ENCODE peak calls at places on chromosomes 3 and 15, in four cellular contexts. U, W, T and P are unnamed samples.

GRCh38 chr3:8767181-8767666 is 2.2 kb downstream of the OXTR start:
- DNase-seq in W (no peak), T (no peak), U (no peak), P (no peak)

GRCh38 chr3:158465074-158465473 is 105.9 kb upstream of the MLF1 start:
- DNase-seq in U (no peak), W (no peak), T (no peak), P (no peak)

GRCh38 chr3:49024449-49024848 is 2.5 kb downstream of the NDUFAF3 start:
- DNase-seq in W (no peak), U (no peak), T (no peak), P (no peak)

GRCh38 chr3:53142986-53143385 is 12.8 kb upstream of the RFT1 start:
- DNase-seq in T (no peak), U (no peak), W (no peak), P (no peak)

GRCh38 chr3:79094654-79095053 is 673.1 kb downstream of the ROBO1 start:
- DNase-seq in U (no peak), W (no peak), T (no peak), P (no peak)

GRCh38 chr3:71468311-71469130 is 115.0 kb downstream of the FOXP1 start:
- DNase-seq in T (no peak), U (no peak), W (no peak), P (no peak)

GRCh38 chr15:35252351-35252865 is 167.3 kb upstream of the NANOGP8 start:
- DNase-seq in U (peak), W (no peak), T (no peak), P (no peak)

GRCh38 chr15:62506217-62506805 is 341.2 kb upstream of the C2CD4B start:
- DNase-seq in U (no peak), T (peak), W (no peak), P (peak)

GRCh38 chr15:63491979-63492378 is 12.4 kb upstream of the USP3 start:
- DNase-seq in W (no peak), T (no peak), U (no peak), P (peak)

GRCh38 chr15:73994912-73995622 is 551 bp downstream of the PML start:
- DNase-seq in W (peak), U (peak), T (no peak), P (no peak)

GRCh38 chr3:79405183-79405582 is 362.6 kb downstream of the ROBO1 start:
- DNase-seq in T (no peak), W (no peak), U (no peak), P (no peak)

GRCh38 chr3:31354373-31354772 is 178.4 kb upstream of the STT3B start:
- DNase-seq in T (no peak), W (no peak), U (no peak), P (peak)

GRCh38 chr3:172626241-172626640 is 84.6 kb downstream of the NCEH1 start:
- DNase-seq in W (no peak), T (no peak), U (peak), P (peak)

GRCh38 chr3:20904674-20905073 is 718.7 kb upstream of the SGO1 start:
- DNase-seq in T (peak), U (no peak), W (no peak), P (no peak)

GRCh38 chr3:149356630-149357029 is 20.8 kb downstream of the TM4SF1 start:
- DNase-seq in T (no peak), W (no peak), U (no peak), P (peak)

GRCh38 chr3:155946178-155946577 is 75.7 kb downstream of the GMPS start:
- DNase-seq in W (no peak), T (no peak), U (peak), P (peak)

GRCh38 chr3:197484204-197484901 is 71.4 kb downstream of the BDH1 start:
- DNase-seq in U (no peak), T (no peak), W (no peak), P (no peak)

GRCh38 chr15:99589801-99590200 is 24.0 kb downstream of the MEF2A start:
- DNase-seq in W (no peak), T (no peak), U (no peak), P (no peak)

GRCh38 chr15:75844629-75845390 is 1.6 kb downstream of the UBE2Q2 start:
- DNase-seq in T (no peak), U (no peak), W (peak), P (no peak)

GRCh38 chr15:92974183-92974915 is 74.2 kb downstream of the CHD2 start:
- DNase-seq in T (no peak), W (no peak), U (no peak), P (no peak)

GRCh38 chr15:95669146-95669922 is 661.2 kb upstream of the NR2F2 start:
- DNase-seq in W (no peak), T (peak), U (peak), P (peak)

GRCh38 chr3:151838574-151839312 is 24.8 kb downstream of the AADAC start:
- DNase-seq in U (peak), W (peak), T (peak), P (peak)

GRCh38 chr15:77418341-77419049 is 1.4 kb downstream of the PEAK1 start:
- DNase-seq in U (peak), T (no peak), W (no peak), P (peak)